ENCODE peak calls at places on chromosomes 12 and 14, in eight cellular contexts. One of them, this sample, is unnamed.

GRCh38 chr14:97120204-97121120 is 323.3 kb downstream of the VRK1 start:
- DNase-seq in astrocyte of the spinal cord: no peak
- DNase-seq in A549: no peak
- DNase-seq in HCT116: no peak
- DNase-seq in omental fat pad: no peak
- DNase-seq in AG09319: no peak
- DNase-seq in GM10248: no peak
- DNase-seq in suprapubic skin: no peak
- DNase-seq in this sample: no peak

GRCh38 chr14:73786942-73787759 is 64.5 kb upstream of the PTGR2 start:
- DNase-seq in omental fat pad: no peak
- DNase-seq in HCT116: no peak
- DNase-seq in GM10248: peak
- DNase-seq in suprapubic skin: no peak
- DNase-seq in AG09319: no peak
- DNase-seq in A549: no peak
- DNase-seq in astrocyte of the spinal cord: peak
- DNase-seq in this sample: no peak

GRCh38 chr12:123726962-123727361 is 14.8 kb downstream of the ATP6V0A2 start:
- DNase-seq in HCT116: no peak
- DNase-seq in omental fat pad: no peak
- DNase-seq in suprapubic skin: no peak
- DNase-seq in astrocyte of the spinal cord: no peak
- DNase-seq in GM10248: no peak
- DNase-seq in A549: no peak
- DNase-seq in AG09319: no peak
- DNase-seq in this sample: no peak

GRCh38 chr12:68932123-68932700 is 759 bp downstream of the CPM start:
- DNase-seq in astrocyte of the spinal cord: no peak
- DNase-seq in GM10248: peak
- DNase-seq in A549: peak
- DNase-seq in HCT116: no peak
- DNase-seq in AG09319: no peak
- DNase-seq in omental fat pad: no peak
- DNase-seq in suprapubic skin: no peak
- DNase-seq in this sample: no peak

GRCh38 chr12:122793685-122794106 is 19.3 kb downstream of the CCDC62 start:
- DNase-seq in GM10248: peak
- DNase-seq in HCT116: peak
- DNase-seq in suprapubic skin: no peak
- DNase-seq in astrocyte of the spinal cord: peak
- DNase-seq in AG09319: no peak
- DNase-seq in omental fat pad: no peak
- DNase-seq in A549: peak
- DNase-seq in this sample: no peak

GRCh38 chr14:77303417-77304156 is 17.1 kb downstream of the POMT2 start:
- DNase-seq in astrocyte of the spinal cord: peak
- DNase-seq in omental fat pad: no peak
- DNase-seq in A549: peak
- DNase-seq in GM10248: no peak
- DNase-seq in suprapubic skin: no peak
- DNase-seq in HCT116: peak
- DNase-seq in AG09319: peak
- DNase-seq in this sample: peak

GRCh38 chr14:75690010-75690409 is 29.0 kb downstream of the TTLL5 start:
- DNase-seq in omental fat pad: no peak
- DNase-seq in A549: no peak
- DNase-seq in GM10248: no peak
- DNase-seq in HCT116: no peak
- DNase-seq in astrocyte of the spinal cord: no peak
- DNase-seq in suprapubic skin: no peak
- DNase-seq in AG09319: no peak
- DNase-seq in this sample: no peak

GRCh38 chr12:127108360-127109215 is 1158.4 kb upstream of the TMEM132C start:
- DNase-seq in omental fat pad: peak
- DNase-seq in A549: peak
- DNase-seq in suprapubic skin: peak
- DNase-seq in GM10248: peak
- DNase-seq in astrocyte of the spinal cord: peak
- DNase-seq in HCT116: peak
- DNase-seq in AG09319: peak
- DNase-seq in this sample: no peak

GRCh38 chr14:59363545-59364226 is 101.5 kb downstream of the GPR135 start:
- DNase-seq in omental fat pad: no peak
- DNase-seq in astrocyte of the spinal cord: peak
- DNase-seq in suprapubic skin: no peak
- DNase-seq in AG09319: no peak
- DNase-seq in HCT116: no peak
- DNase-seq in A549: no peak
- DNase-seq in GM10248: no peak
- DNase-seq in this sample: no peak

GRCh38 chr12:65808580-65808979 is 15.7 kb upstream of the HMGA2 start:
- DNase-seq in AG09319: no peak
- DNase-seq in A549: no peak
- DNase-seq in HCT116: no peak
- DNase-seq in suprapubic skin: no peak
- DNase-seq in astrocyte of the spinal cord: no peak
- DNase-seq in omental fat pad: no peak
- DNase-seq in GM10248: no peak
- DNase-seq in this sample: no peak

GRCh38 chr12:109277899-109278762 is 31.0 kb downstream of the FOXN4 start:
- DNase-seq in astrocyte of the spinal cord: no peak
- DNase-seq in omental fat pad: no peak
- DNase-seq in suprapubic skin: no peak
- DNase-seq in GM10248: no peak
- DNase-seq in AG09319: peak
- DNase-seq in HCT116: no peak
- DNase-seq in A549: peak
- DNase-seq in this sample: no peak

GRCh38 chr14:104352493-104353220 is 214.3 kb downstream of the KIF26A start:
- DNase-seq in HCT116: no peak
- DNase-seq in GM10248: no peak
- DNase-seq in astrocyte of the spinal cord: no peak
- DNase-seq in A549: no peak
- DNase-seq in AG09319: no peak
- DNase-seq in suprapubic skin: peak
- DNase-seq in omental fat pad: no peak
- DNase-seq in this sample: peak

GRCh38 chr12:121438207-121438606 is 38.3 kb downstream of the RNF34 start:
- DNase-seq in suprapubic skin: no peak
- DNase-seq in A549: no peak
- DNase-seq in omental fat pad: no peak
- DNase-seq in GM10248: no peak
- DNase-seq in HCT116: no peak
- DNase-seq in astrocyte of the spinal cord: no peak
- DNase-seq in AG09319: no peak
- DNase-seq in this sample: no peak

GRCh38 chr12:52351196-52352059 is 15.9 kb downstream of the KRT85 start:
- DNase-seq in suprapubic skin: peak
- DNase-seq in omental fat pad: no peak
- DNase-seq in astrocyte of the spinal cord: no peak
- DNase-seq in A549: no peak
- DNase-seq in AG09319: no peak
- DNase-seq in GM10248: no peak
- DNase-seq in HCT116: no peak
- DNase-seq in this sample: no peak

GRCh38 chr14:29926701-29927595 is 699 bp downstream of the PRKD1 start:
- DNase-seq in HCT116: no peak
- DNase-seq in astrocyte of the spinal cord: peak
- DNase-seq in AG09319: peak
- DNase-seq in A549: peak
- DNase-seq in GM10248: peak
- DNase-seq in suprapubic skin: no peak
- DNase-seq in omental fat pad: no peak
- DNase-seq in this sample: no peak

GRCh38 chr12:28027328-28027727 is 54.8 kb upstream of the PTHLH start:
- DNase-seq in A549: no peak
- DNase-seq in omental fat pad: no peak
- DNase-seq in AG09319: no peak
- DNase-seq in GM10248: no peak
- DNase-seq in astrocyte of the spinal cord: no peak
- DNase-seq in HCT116: no peak
- DNase-seq in suprapubic skin: no peak
- DNase-seq in this sample: no peak

GRCh38 chr12:21438643-21439042 is 1.2 kb downstream of the PYROXD1 start:
- DNase-seq in astrocyte of the spinal cord: no peak
- DNase-seq in HCT116: no peak
- DNase-seq in A549: no peak
- DNase-seq in GM10248: no peak
- DNase-seq in AG09319: no peak
- DNase-seq in omental fat pad: no peak
- DNase-seq in suprapubic skin: no peak
- DNase-seq in this sample: no peak

GRCh38 chr12:24069532-24070395 is 120.3 kb upstream of the SOX5 start:
- DNase-seq in omental fat pad: no peak
- DNase-seq in AG09319: no peak
- DNase-seq in astrocyte of the spinal cord: no peak
- DNase-seq in HCT116: no peak
- DNase-seq in GM10248: no peak
- DNase-seq in A549: no peak
- DNase-seq in suprapubic skin: no peak
- DNase-seq in this sample: no peak

DNA sequence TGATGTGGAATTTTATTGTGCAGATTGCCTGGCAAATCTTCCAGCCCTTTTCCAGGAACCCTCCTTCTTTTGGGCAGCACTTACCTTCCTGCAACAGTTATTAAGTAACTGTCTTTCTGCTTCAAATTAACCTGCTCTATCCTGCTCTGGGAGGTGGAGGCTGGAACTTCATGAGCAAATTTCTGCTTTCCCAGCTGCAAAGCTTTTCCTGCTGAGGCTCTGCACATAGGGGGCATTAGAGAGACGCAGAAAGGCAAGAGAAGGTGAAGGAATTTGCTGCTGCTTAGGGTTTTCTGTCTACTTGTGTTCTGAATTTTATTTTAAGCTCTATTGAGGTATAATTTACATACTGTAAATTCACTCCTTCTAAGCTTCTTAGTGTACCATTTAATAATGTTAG is 259.2 kb downstream of the PCNX1 start:
- DNase-seq in AG09319: peak
- DNase-seq in omental fat pad: no peak
- DNase-seq in astrocyte of the spinal cord: peak
- DNase-seq in A549: peak
- DNase-seq in HCT116: peak
- DNase-seq in suprapubic skin: peak
- DNase-seq in GM10248: no peak
- DNase-seq in this sample: no peak
- TF ChIP-seq CTCF in AG09319: peak
- TF ChIP-seq CTCF in omental fat pad: no peak
- TF ChIP-seq CTCF in astrocyte of the spinal cord: peak
- TF ChIP-seq CTCF in A549: peak
- TF ChIP-seq CTCF in HCT116: peak
- TF ChIP-seq CTCF in suprapubic skin: peak
- TF ChIP-seq CTCF in GM10248: peak
- TF ChIP-seq CTCF in this sample: peak

GRCh38 chr14:85428926-85429325 is 101.0 kb upstream of the FLRT2 start:
- DNase-seq in omental fat pad: no peak
- DNase-seq in HCT116: no peak
- DNase-seq in GM10248: no peak
- DNase-seq in AG09319: no peak
- DNase-seq in astrocyte of the spinal cord: no peak
- DNase-seq in A549: no peak
- DNase-seq in suprapubic skin: no peak
- DNase-seq in this sample: no peak
- TF ChIP-seq CTCF in omental fat pad: no peak
- TF ChIP-seq CTCF in HCT116: no peak
- TF ChIP-seq CTCF in GM10248: no peak
- TF ChIP-seq CTCF in AG09319: no peak
- TF ChIP-seq CTCF in astrocyte of the spinal cord: no peak
- TF ChIP-seq CTCF in A549: no peak
- TF ChIP-seq CTCF in suprapubic skin: no peak
- TF ChIP-seq CTCF in this sample: no peak

DNA sequence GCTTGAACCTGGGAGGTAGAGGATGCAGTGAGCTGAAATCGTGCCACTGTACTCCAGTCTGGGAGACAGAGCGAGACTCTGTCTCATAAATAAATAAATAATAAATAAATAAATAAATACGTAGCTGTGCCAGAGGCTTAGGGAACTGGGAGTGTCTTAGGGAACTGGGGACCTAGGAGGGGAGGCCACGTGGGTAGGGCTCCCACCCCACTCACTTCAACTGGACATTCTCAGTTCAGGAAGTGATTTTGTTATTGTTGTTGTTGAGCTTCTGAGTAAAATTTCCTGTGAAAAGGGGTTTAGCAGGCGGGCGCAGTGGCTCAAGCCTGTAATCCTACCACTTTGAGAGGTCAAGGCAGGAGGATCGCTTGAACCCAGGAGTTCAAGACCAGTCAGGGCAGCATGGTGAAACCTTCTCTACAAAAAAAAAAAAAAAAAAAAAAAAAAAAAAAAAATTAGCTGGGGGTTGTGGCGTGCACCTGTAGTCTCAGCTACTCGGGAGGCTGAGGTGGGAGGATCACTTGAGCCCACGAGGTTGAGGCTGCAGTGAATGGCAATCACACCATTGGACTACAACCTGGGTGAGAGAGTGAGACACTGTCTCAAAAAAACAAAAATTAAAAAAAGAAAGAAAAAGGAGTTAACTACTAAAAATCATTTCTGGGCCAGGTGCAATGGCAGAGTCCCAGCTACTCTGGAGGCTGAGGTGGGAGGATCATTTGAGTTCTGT is 19.0 kb upstream of the ANKRD9 start:
- DNase-seq in AG09319: no peak
- DNase-seq in GM10248: no peak
- DNase-seq in HCT116: no peak
- DNase-seq in astrocyte of the spinal cord: no peak
- DNase-seq in omental fat pad: no peak
- DNase-seq in A549: no peak
- DNase-seq in suprapubic skin: no peak
- DNase-seq in this sample: no peak
- TF ChIP-seq CTCF in AG09319: no peak
- TF ChIP-seq CTCF in GM10248: no peak
- TF ChIP-seq CTCF in HCT116: no peak
- TF ChIP-seq CTCF in astrocyte of the spinal cord: no peak
- TF ChIP-seq CTCF in omental fat pad: no peak
- TF ChIP-seq CTCF in A549: no peak
- TF ChIP-seq CTCF in suprapubic skin: no peak
- TF ChIP-seq CTCF in this sample: no peak

DNA sequence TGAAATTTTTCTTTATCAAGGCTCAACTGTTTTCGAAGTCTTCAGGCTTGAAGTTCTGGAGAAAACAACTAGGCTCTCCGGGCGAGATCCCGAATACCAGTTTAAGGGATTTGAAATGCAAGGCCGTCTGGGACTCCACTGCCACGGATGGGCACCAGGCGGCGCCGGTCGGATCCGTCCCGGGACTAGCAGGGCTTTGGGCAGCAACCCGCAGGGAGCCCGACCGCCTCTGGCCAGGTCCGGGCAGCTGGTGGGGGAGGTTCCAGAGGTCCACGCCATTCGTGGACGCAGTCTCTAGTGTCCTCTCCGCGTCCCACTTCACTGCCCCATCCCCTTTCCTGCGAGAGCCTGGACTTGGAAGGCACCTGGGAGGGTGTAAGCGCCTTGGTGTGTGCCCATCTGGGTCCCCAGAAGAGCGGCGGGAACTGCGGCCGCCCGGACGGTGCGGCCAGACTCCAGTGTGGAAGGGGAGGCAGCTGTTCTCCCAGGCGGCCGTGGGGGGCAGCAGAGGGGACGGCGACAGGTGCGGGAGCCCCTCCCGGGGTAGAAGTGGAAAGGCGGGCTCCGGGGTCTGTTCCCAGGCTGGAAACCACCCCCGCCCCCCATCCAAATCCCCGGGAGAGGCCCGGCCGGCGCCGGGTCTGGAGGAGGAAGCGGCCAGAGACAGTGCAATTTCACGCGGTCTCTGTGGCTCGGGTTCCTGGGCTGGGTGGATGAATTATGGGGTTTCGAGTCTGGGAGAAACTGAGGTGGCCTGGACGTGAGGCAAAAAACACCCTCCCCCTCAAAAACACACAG is 835 bp upstream of the ERBB3 start:
- DNase-seq in A549: peak
- DNase-seq in GM10248: peak
- DNase-seq in suprapubic skin: peak
- DNase-seq in AG09319: peak
- DNase-seq in HCT116: peak
- DNase-seq in omental fat pad: peak
- DNase-seq in astrocyte of the spinal cord: peak
- DNase-seq in this sample: peak
- TF ChIP-seq CTCF in A549: peak
- TF ChIP-seq CTCF in GM10248: peak
- TF ChIP-seq CTCF in suprapubic skin: peak
- TF ChIP-seq CTCF in AG09319: peak
- TF ChIP-seq CTCF in HCT116: peak
- TF ChIP-seq CTCF in omental fat pad: no peak
- TF ChIP-seq CTCF in astrocyte of the spinal cord: peak
- TF ChIP-seq CTCF in this sample: peak